ENCODE peak calls at places on chromosomes 16 and 17, in seven cellular contexts. E, K, T, D, P, G and R are unnamed samples.

GRCh38 chr17:63349478-63350000 is 96.6 kb downstream of the CYB561 start:
- DNase-seq in E (no peak), K (no peak), T (no peak), D (no peak), P (no peak), G (no peak), R (no peak)

GRCh38 chr16:30112197-30113030 is 923 bp downstream of the GDPD3 start:
- DNase-seq in E (no peak), K (peak; percentile 60), T (no peak), D (peak; percentile 58), P (peak; percentile 72), G (peak; percentile 69), R (peak; percentile 78)

GRCh38 chr17:43627657-43628650 is 33.8 kb downstream of the MEOX1 start:
- DNase-seq in E (no peak), K (no peak), T (no peak), D (no peak), P (no peak), G (no peak), R (no peak)

GRCh38 chr16:4005281-4005680 is 111.0 kb downstream of the ADCY9 start:
- DNase-seq in E (no peak), K (no peak), T (no peak), D (no peak), P (no peak), G (no peak), R (peak; percentile 23)

GRCh38 chr16:789451-789850 is 1.0 kb downstream of the CHTF18 start:
- DNase-seq in E (no peak), K (no peak), T (no peak), D (no peak), P (no peak), G (no peak), R (no peak)

GRCh38 chr17:50218771-50219315 is 17.4 kb upstream of the COL1A1 start:
- DNase-seq in E (no peak), K (peak; percentile 87), T (no peak), D (no peak), P (no peak), G (no peak), R (no peak)

GRCh38 chr17:27408891-27409290 is 47.4 kb upstream of the KSR1 start:
- DNase-seq in E (no peak), K (no peak), T (no peak), D (no peak), P (no peak), G (no peak), R (no peak)

GRCh38 chr16:586047-586644 is 3.7 kb upstream of the RAB40C start:
- DNase-seq in E (no peak), K (peak; percentile 33), T (no peak), D (no peak), P (peak; percentile 42), G (peak; percentile 14), R (no peak)

GRCh38 chr17:74137416-74137815 is 66.1 kb upstream of the RPL38 start:
- DNase-seq in E (no peak), K (no peak), T (no peak), D (no peak), P (no peak), G (no peak), R (no peak)

GRCh38 chr16:13436641-13437423 is 483.1 kb upstream of the ERCC4 start:
- DNase-seq in E (no peak), K (peak; percentile 96), T (no peak), D (no peak), P (no peak), G (no peak), R (no peak)

GRCh38 chr16:85238233-85238647 is 126.0 kb upstream of the CIBAR2 start:
- DNase-seq in E (no peak), K (no peak), T (no peak), D (no peak), P (peak; percentile 98), G (peak; percentile 91), R (peak; percentile 94)

GRCh38 chr17:39618252-39618913 is 8.4 kb upstream of the PPP1R1B start:
- DNase-seq in E (peak; percentile 63), K (peak; percentile 14), T (no peak), D (no peak), P (no peak), G (no peak), R (peak; percentile 74)

GRCh38 chr17:67181825-67182224 is 63.2 kb downstream of the HELZ start:
- DNase-seq in E (no peak), K (no peak), T (no peak), D (no peak), P (no peak), G (no peak), R (no peak)

GRCh38 chr16:10970065-10970464 is 25.7 kb downstream of the CLEC16A start:
- DNase-seq in E (no peak), K (no peak), T (no peak), D (no peak), P (no peak), G (no peak), R (no peak)

GRCh38 chr17:50832267-50833227 is 2.8 kb upstream of the WFIKKN2 start:
- DNase-seq in E (no peak), K (no peak), T (no peak), D (no peak), P (no peak), G (no peak), R (peak; percentile 55)

GRCh38 chr17:44556854-44557606 is at the start of gene FZD2:
- DNase-seq in E (peak; percentile 82), K (peak; percentile 99), T (peak; percentile 74), D (peak; percentile 23), P (peak; percentile 89), G (peak; percentile 88), R (peak; percentile 93)

GRCh38 chr17:69503711-69504110 is 89.2 kb downstream of the MAP2K6 start:
- DNase-seq in E (no peak), K (no peak), T (no peak), D (no peak), P (no peak), G (no peak), R (no peak)

GRCh38 chr16:8108991-8109509 is 481.3 kb downstream of the TMEM114 start:
- DNase-seq in E (no peak), K (no peak), T (no peak), D (no peak), P (no peak), G (no peak), R (no peak)